ENCODE peak calls at places on chromosomes 1 and 21, in nine cellular contexts. B is ovary, J is progenitor cell of endocrine pancreas, A is AG09319, Q is fibroblast of the aortic adventitia, S is IMR-90, Z is glutamatergic neuron, W is transverse colon, C is BJ. I is an unnamed sample.

GRCh38 chr1:180482425-180483275 is 19.7 kb downstream of the ACBD6 start:
- DNase-seq in C (no peak), W (no peak), A (peak; percentile 20), Q (peak; percentile 76), Z (no peak), S (peak; percentile 67), J (no peak), B (no peak), I (no peak)

GRCh38 chr1:175128523-175128922 is 60.9 kb downstream of the TNN start:
- DNase-seq in C (no peak), S (no peak), Z (no peak), B (no peak), Q (no peak), J (no peak), W (no peak), A (no peak), I (no peak)

GRCh38 chr1:44988531-44989156 is 2.2 kb upstream of the EIF2B3 start:
- DNase-seq in S (no peak), W (no peak), Q (no peak), J (no peak), B (no peak), A (no peak), Z (no peak), C (no peak), I (no peak)

GRCh38 chr1:172338295-172338735 is 82.2 kb upstream of the C1orf105 start:
- DNase-seq in Z (no peak), W (no peak), Q (no peak), A (no peak), C (no peak), J (no peak), B (no peak), S (no peak), I (no peak)

GRCh38 chr1:67947114-67947513 is 103.3 kb downstream of the DIRAS3 start:
- DNase-seq in Z (no peak), Q (no peak), C (no peak), J (no peak), S (no peak), B (no peak), W (no peak), A (no peak), I (no peak)

GRCh38 chr1:14787604-14788003 is 189.1 kb downstream of the KAZN start:
- DNase-seq in C (no peak), Z (no peak), J (peak; percentile 30), A (no peak), B (no peak), S (no peak), Q (no peak), W (no peak), I (no peak)

GRCh38 chr1:63264161-63264560 is 58.2 kb upstream of the FOXD3 start:
- DNase-seq in J (no peak), Q (no peak), A (no peak), C (no peak), S (no peak), Z (no peak), W (no peak), B (no peak), I (no peak)

GRCh38 chr1:165539908-165540307 is 3.9 kb upstream of the LRRC52 start:
- DNase-seq in Z (no peak), B (no peak), C (no peak), W (no peak), S (no peak), A (no peak), J (no peak), Q (no peak), I (no peak)

GRCh38 chr1:61208815-61209214 is 126.5 kb downstream of the NFIA start:
- DNase-seq in Q (no peak), A (no peak), S (no peak), C (no peak), J (no peak), B (no peak), Z (no peak), W (no peak), I (no peak)

GRCh38 chr1:106986603-106987002 is 69.9 kb upstream of the PRMT6 start:
- DNase-seq in C (no peak), Q (no peak), Z (no peak), A (no peak), J (no peak), B (no peak), S (no peak), W (no peak), I (no peak)

GRCh38 chr21:33238565-33239255 is 9.0 kb downstream of the IFNAR2 start:
- DNase-seq in Q (no peak), J (no peak), W (peak; percentile 31), Z (no peak), A (no peak), S (no peak), C (no peak), B (no peak), I (no peak)

GRCh38 chr1:231050395-231050794 is 10.3 kb upstream of the FAM89A start:
- DNase-seq in Z (no peak), C (no peak), J (no peak), A (no peak), S (no peak), B (no peak), W (no peak), Q (no peak), I (no peak)

GRCh38 chr1:217896490-217896889 is 265.3 kb downstream of the SPATA17 start:
- DNase-seq in A (no peak), B (no peak), Q (peak; percentile 67), W (no peak), S (no peak), J (no peak), C (no peak), Z (no peak), I (no peak)

GRCh38 chr1:110255388-110255787 is 45.3 kb downstream of the KCNC4 start:
- DNase-seq in J (no peak), Q (no peak), A (no peak), W (no peak), B (no peak), Z (no peak), S (no peak), C (no peak), I (no peak)

GRCh38 chr1:77168358-77168757 is 50.9 kb downstream of the PIGK start:
- DNase-seq in Z (no peak), W (no peak), A (no peak), J (no peak), S (peak; percentile 6), Q (no peak), C (no peak), B (no peak), I (no peak)

GRCh38 chr1:2129256-2129943 is 65.2 kb downstream of the FAAP20 start:
- DNase-seq in Z (no peak), C (no peak), S (no peak), A (no peak), Q (no peak), B (no peak), W (no peak), J (no peak), I (no peak)

GRCh38 chr1:225480825-225481434 is 53.1 kb upstream of the LBR start:
- DNase-seq in W (peak; percentile 79), B (peak; percentile 3), J (peak; percentile 60), C (no peak), A (no peak), Q (no peak), S (no peak), Z (peak; percentile 71), I (no peak)
- TF ChIP-seq CTCF in W (peak; percentile 84), B (no peak), J (peak; percentile 81), C (peak; percentile 80), A (peak; percentile 62), Q (peak; percentile 74), S (peak; percentile 48), Z (peak; percentile 78), I (peak; percentile 97)

DNA sequence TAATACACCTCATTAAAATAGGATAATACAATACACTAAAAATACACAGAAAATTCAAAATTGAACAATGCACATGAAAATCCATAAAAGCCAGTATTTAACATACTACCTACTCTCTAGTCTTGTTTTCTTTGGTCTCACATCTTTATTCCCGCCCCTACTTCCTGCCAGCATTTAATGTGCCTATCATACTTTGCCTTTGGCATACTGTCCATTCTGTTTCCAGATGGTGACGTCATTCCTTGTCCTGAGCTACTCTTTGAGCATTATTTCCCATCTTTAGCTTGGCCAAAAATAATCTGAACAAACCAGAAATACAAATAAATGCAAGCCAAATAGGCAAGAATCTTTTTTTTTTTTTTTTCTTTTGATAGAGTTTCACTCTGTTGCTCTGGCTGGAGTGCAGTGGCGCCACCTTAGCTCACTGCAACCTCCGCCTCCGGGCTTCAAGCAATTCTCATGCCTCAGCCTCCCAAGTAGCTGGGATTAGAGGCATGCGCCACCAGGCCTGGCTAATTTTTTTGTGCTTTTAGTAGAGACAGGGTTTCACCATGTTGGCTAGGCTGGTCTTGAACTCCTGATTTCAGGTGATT is 4.4 kb downstream of the HFM1 start:
- DNase-seq in Z (no peak), A (no peak), B (no peak), W (no peak), C (no peak), J (no peak), Q (peak; percentile 22), S (no peak), I (no peak)
- TF ChIP-seq CTCF in Z (no peak), A (no peak), B (no peak), W (no peak), C (no peak), J (no peak), Q (no peak), S (no peak), I (no peak)

DNA sequence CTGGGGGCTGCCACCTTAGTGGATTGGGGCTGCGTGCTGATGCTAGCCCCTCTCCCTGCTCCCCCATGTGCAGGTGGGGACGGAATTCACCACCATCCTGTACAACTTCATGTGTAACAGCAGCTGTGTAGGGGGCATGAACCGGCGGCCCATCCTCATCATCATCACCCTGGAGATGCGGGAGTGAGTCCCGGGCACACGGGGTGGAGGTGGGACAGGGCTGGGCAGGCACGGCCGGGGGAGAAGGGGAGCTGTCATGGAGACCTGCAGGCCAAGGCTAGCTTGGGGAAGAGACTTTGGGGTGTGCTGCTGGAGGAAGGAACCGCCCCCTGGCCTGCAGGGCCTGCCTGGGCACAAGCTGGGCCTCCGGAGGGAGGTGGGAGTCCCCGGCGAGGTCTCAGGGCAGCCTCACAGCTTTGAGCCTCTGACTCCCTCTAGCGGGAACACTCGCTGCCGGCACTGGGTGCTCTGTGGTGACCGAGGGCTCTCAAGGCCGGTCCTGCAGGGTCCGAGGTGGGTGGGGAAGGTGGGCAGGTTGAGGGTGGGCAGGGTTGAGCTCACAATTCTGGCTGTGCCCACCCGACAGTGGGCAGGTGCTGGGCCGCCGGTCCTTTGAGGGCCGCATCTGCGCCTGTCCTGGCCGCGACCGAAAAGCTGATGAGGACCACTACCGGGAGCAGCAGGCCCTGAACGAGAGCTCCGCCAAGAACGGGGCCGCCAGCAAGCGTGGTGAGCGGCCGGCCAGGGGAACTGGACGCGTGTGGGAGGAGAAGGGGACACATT is 25.0 kb upstream of the CCDC27 start:
- DNase-seq in Q (no peak), C (no peak), S (no peak), A (no peak), J (no peak), W (no peak), B (no peak), Z (peak; percentile 65), I (no peak)
- TF ChIP-seq CTCF in Q (peak; percentile 58), C (peak; percentile 61), S (peak; percentile 38), A (peak; percentile 27), J (peak; percentile 59), W (no peak), B (no peak), Z (peak; percentile 17), I (peak; percentile 56)

DNA sequence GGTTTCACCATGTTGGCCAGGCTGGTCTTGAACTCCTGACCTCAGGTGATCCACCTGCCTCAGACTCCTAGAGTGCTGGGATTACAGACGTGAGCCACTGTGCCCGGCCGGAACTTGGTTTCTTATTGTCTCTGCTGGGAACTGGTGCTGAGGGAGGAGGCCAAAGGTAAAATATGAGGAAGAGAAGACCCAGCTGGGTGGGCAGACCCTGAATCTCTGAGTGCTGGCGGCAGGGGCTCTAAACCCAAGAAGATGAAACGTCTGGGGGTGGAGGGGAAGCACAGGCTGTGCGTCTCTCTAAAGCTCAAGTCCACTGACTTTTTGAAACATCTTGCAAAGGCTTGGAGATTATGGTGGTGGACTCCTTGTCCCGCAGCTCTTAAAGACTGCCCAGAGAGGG is 82.0 kb upstream of the TLR5 start:
- DNase-seq in B (no peak), W (no peak), C (no peak), S (no peak), A (no peak), Q (no peak), J (no peak), Z (no peak), I (no peak)
- TF ChIP-seq CTCF in B (no peak), W (no peak), C (no peak), S (no peak), A (no peak), Q (no peak), J (no peak), Z (no peak), I (no peak)